ENCODE peak calls at places on chromosomes 11 and 22, in four cellular contexts. E is stimulated activated CD4-positive, alpha-beta T cell treated with anti-CD3 and anti-CD28 coated beads, Interleukin-2, amount 100 ng/mL, for 48 hours; H is left kidney; C is IMR-90. W is an unnamed sample.

GRCh38 chr11:94774345-94774744 is 6.2 kb downstream of the AMOTL1 start:
- DNase-seq in E (no peak), H (no peak), C (peak), W (no peak)

GRCh38 chr11:77557553-77557952 is 32.2 kb upstream of the AQP11 start:
- DNase-seq in E (no peak), H (peak), C (peak), W (peak)

GRCh38 chr11:37199082-37199481 is 601.0 kb upstream of the RAG2 start:
- DNase-seq in E (no peak), H (peak), C (no peak), W (no peak)

GRCh38 chr22:37318255-37319109 is 36.2 kb downstream of the CYTH4 start:
- DNase-seq in E (no peak), H (peak), C (no peak), W (no peak)

GRCh38 chr22:21940521-21940920 is 12.1 kb downstream of the PPM1F start:
- DNase-seq in E (no peak), H (no peak), C (no peak), W (no peak)

GRCh38 chr11:36249271-36249670 is 40.0 kb downstream of the COMMD9 start:
- DNase-seq in E (no peak), H (peak), C (peak), W (no peak)

GRCh38 chr11:128886401-128887119 is 4.6 kb upstream of the KCNJ5 start:
- DNase-seq in E (no peak), H (peak), C (no peak), W (no peak)

GRCh38 chr11:111531687-111532364 is 8.7 kb upstream of the LAYN start:
- DNase-seq in E (peak), H (no peak), C (peak), W (no peak)

GRCh38 chr11:70483077-70483861 is 84.9 kb downstream of the CTTN start:
- DNase-seq in E (no peak), H (peak), C (peak), W (no peak)

GRCh38 chr11:130624946-130625345 is 176.5 kb downstream of the ADAMTS15 start:
- DNase-seq in E (no peak), H (peak), C (no peak), W (no peak)

GRCh38 chr11:81915045-81915444 is 818.6 kb downstream of the FAM181B start:
- DNase-seq in E (no peak), H (no peak), C (no peak), W (no peak)

GRCh38 chr11:20089796-20090653 is 70.2 kb downstream of the DBX1 start:
- DNase-seq in E (no peak), H (peak), C (peak), W (no peak)

GRCh38 chr22:17943533-17944204 is 80.7 kb downstream of the MICAL3 start:
- DNase-seq in E (no peak), H (peak), C (no peak), W (no peak)

GRCh38 chr11:35711924-35712323 is 49.3 kb downstream of the TRIM44 start:
- DNase-seq in E (no peak), H (no peak), C (no peak), W (no peak)

GRCh38 chr22:36470162-36470993 is 11.1 kb downstream of the TXN2 start:
- DNase-seq in E (peak), H (peak), C (peak), W (peak)

GRCh38 chr22:17648564-17648963 is 10.0 kb downstream of the BCL2L13 start:
- DNase-seq in E (no peak), H (no peak), C (no peak), W (no peak)

GRCh38 chr11:107265591-107265990 is 192.0 kb downstream of the CWF19L2 start:
- DNase-seq in E (no peak), H (no peak), C (no peak), W (no peak)

GRCh38 chr22:42425337-42425988 is 6.7 kb downstream of the NFAM1 start:
- DNase-seq in E (no peak), H (no peak), C (no peak), W (no peak)

GRCh38 chr11:12494699-12495098 is 117.3 kb downstream of the PARVA start:
- DNase-seq in E (no peak), H (no peak), C (peak), W (no peak)

GRCh38 chr22:38578505-38578904 is 8.5 kb upstream of the DMC1 start:
- DNase-seq in E (no peak), H (no peak), C (no peak), W (no peak)

GRCh38 chr22:40635008-40635939 is 1.2 kb downstream of the MRTFA start:
- DNase-seq in E (no peak), H (no peak), C (peak), W (no peak)

GRCh38 chr11:109894242-109894641 is 198.9 kb upstream of the ZC3H12C start:
- DNase-seq in E (no peak), H (peak), C (no peak), W (no peak)

GRCh38 chr11:102666331-102666957 is 39.1 kb downstream of the MMP27 start:
- DNase-seq in E (no peak), H (peak), C (peak), W (no peak)

GRCh38 chr22:23315341-23315917 is 135.1 kb downstream of the BCR start:
- DNase-seq in E (peak), H (peak), C (peak), W (peak)

GRCh38 chr22:17138451-17139042 is 17.4 kb upstream of the TMEM121B start:
- DNase-seq in E (no peak), H (no peak), C (no peak), W (no peak)

GRCh38 chr11:255176-255575 is 18.4 kb downstream of the PSMD13 start:
- DNase-seq in E (no peak), H (no peak), C (peak), W (no peak)

GRCh38 chr11:110763249-110764011 is 51.2 kb upstream of the ARHGAP20 start:
- DNase-seq in E (no peak), H (peak), C (peak), W (no peak)

W was measured in glutamatergic neuron.